ENCODE peak calls at places on chromosomes 5 and 9, in eight cellular contexts. One of them, this sample, is unnamed.

GRCh38 chr5:139402561-139403158 is 1.2 kb downstream of the SPATA24 start:
- DNase-seq in colonic mucosa: no peak
- DNase-seq in GM12865: peak
- DNase-seq in stimulated activated CD8-positive, alpha-beta memory T cell treated with anti-CD3 and anti-CD28 coated beads, Interleukin-2, amount 100 ng/mL, for 48 hours: no peak
- DNase-seq in GF-D8: no peak
- DNase-seq in OCI-M1: peak
- DNase-seq in fibroblast of mammary gland: no peak
- DNase-seq in retinal pigment epithelial cell: no peak
- DNase-seq in this sample: no peak

GRCh38 chr9:132384376-132384775 is 22.3 kb downstream of the TTF1 start:
- DNase-seq in fibroblast of mammary gland: no peak
- DNase-seq in stimulated activated CD8-positive, alpha-beta memory T cell treated with anti-CD3 and anti-CD28 coated beads, Interleukin-2, amount 100 ng/mL, for 48 hours: no peak
- DNase-seq in GF-D8: no peak
- DNase-seq in GM12865: peak
- DNase-seq in retinal pigment epithelial cell: no peak
- DNase-seq in OCI-M1: no peak
- DNase-seq in colonic mucosa: no peak
- DNase-seq in this sample: no peak

GRCh38 chr5:116575635-116576042 is 1.0 kb upstream of the SEMA6A start:
- DNase-seq in stimulated activated CD8-positive, alpha-beta memory T cell treated with anti-CD3 and anti-CD28 coated beads, Interleukin-2, amount 100 ng/mL, for 48 hours: no peak
- DNase-seq in GF-D8: no peak
- DNase-seq in colonic mucosa: peak
- DNase-seq in fibroblast of mammary gland: no peak
- DNase-seq in OCI-M1: no peak
- DNase-seq in retinal pigment epithelial cell: no peak
- DNase-seq in GM12865: peak
- DNase-seq in this sample: no peak

GRCh38 chr5:89473196-89473595 is 590.2 kb upstream of the MEF2C start:
- DNase-seq in GF-D8: no peak
- DNase-seq in GM12865: no peak
- DNase-seq in fibroblast of mammary gland: peak
- DNase-seq in colonic mucosa: no peak
- DNase-seq in stimulated activated CD8-positive, alpha-beta memory T cell treated with anti-CD3 and anti-CD28 coated beads, Interleukin-2, amount 100 ng/mL, for 48 hours: no peak
- DNase-seq in retinal pigment epithelial cell: no peak
- DNase-seq in OCI-M1: no peak
- DNase-seq in this sample: no peak

GRCh38 chr5:181037365-181037861 is 2.7 kb upstream of the BTNL9 start:
- DNase-seq in OCI-M1: no peak
- DNase-seq in retinal pigment epithelial cell: no peak
- DNase-seq in GF-D8: no peak
- DNase-seq in fibroblast of mammary gland: no peak
- DNase-seq in colonic mucosa: no peak
- DNase-seq in stimulated activated CD8-positive, alpha-beta memory T cell treated with anti-CD3 and anti-CD28 coated beads, Interleukin-2, amount 100 ng/mL, for 48 hours: no peak
- DNase-seq in GM12865: peak
- DNase-seq in this sample: no peak

GRCh38 chr5:167945542-167946384 is 345.7 kb upstream of the WWC1 start:
- DNase-seq in GM12865: no peak
- DNase-seq in OCI-M1: no peak
- DNase-seq in GF-D8: no peak
- DNase-seq in fibroblast of mammary gland: peak
- DNase-seq in colonic mucosa: no peak
- DNase-seq in retinal pigment epithelial cell: no peak
- DNase-seq in stimulated activated CD8-positive, alpha-beta memory T cell treated with anti-CD3 and anti-CD28 coated beads, Interleukin-2, amount 100 ng/mL, for 48 hours: no peak
- DNase-seq in this sample: no peak

GRCh38 chr5:131393498-131393968 is 129.7 kb downstream of the CDC42SE2 start:
- DNase-seq in GF-D8: no peak
- DNase-seq in GM12865: no peak
- DNase-seq in stimulated activated CD8-positive, alpha-beta memory T cell treated with anti-CD3 and anti-CD28 coated beads, Interleukin-2, amount 100 ng/mL, for 48 hours: no peak
- DNase-seq in fibroblast of mammary gland: peak
- DNase-seq in retinal pigment epithelial cell: no peak
- DNase-seq in OCI-M1: no peak
- DNase-seq in colonic mucosa: no peak
- DNase-seq in this sample: no peak

GRCh38 chr5:83914662-83915418 is 194.2 kb upstream of the HAPLN1 start:
- DNase-seq in GF-D8: no peak
- DNase-seq in OCI-M1: no peak
- DNase-seq in fibroblast of mammary gland: no peak
- DNase-seq in colonic mucosa: no peak
- DNase-seq in retinal pigment epithelial cell: no peak
- DNase-seq in stimulated activated CD8-positive, alpha-beta memory T cell treated with anti-CD3 and anti-CD28 coated beads, Interleukin-2, amount 100 ng/mL, for 48 hours: no peak
- DNase-seq in GM12865: no peak
- DNase-seq in this sample: no peak

GRCh38 chr5:32223972-32224608 is 50.0 kb upstream of the GOLPH3 start:
- DNase-seq in fibroblast of mammary gland: peak
- DNase-seq in colonic mucosa: no peak
- DNase-seq in stimulated activated CD8-positive, alpha-beta memory T cell treated with anti-CD3 and anti-CD28 coated beads, Interleukin-2, amount 100 ng/mL, for 48 hours: no peak
- DNase-seq in retinal pigment epithelial cell: peak
- DNase-seq in GF-D8: no peak
- DNase-seq in OCI-M1: no peak
- DNase-seq in GM12865: no peak
- DNase-seq in this sample: no peak

GRCh38 chr5:72611111-72611724 is 104.0 kb upstream of the ZNF366 start:
- DNase-seq in colonic mucosa: peak
- DNase-seq in GF-D8: peak
- DNase-seq in OCI-M1: peak
- DNase-seq in retinal pigment epithelial cell: peak
- DNase-seq in fibroblast of mammary gland: peak
- DNase-seq in stimulated activated CD8-positive, alpha-beta memory T cell treated with anti-CD3 and anti-CD28 coated beads, Interleukin-2, amount 100 ng/mL, for 48 hours: peak
- DNase-seq in GM12865: peak
- DNase-seq in this sample: no peak

GRCh38 chr5:74576941-74577456 is 63.5 kb downstream of the ENC1 start:
- DNase-seq in retinal pigment epithelial cell: no peak
- DNase-seq in stimulated activated CD8-positive, alpha-beta memory T cell treated with anti-CD3 and anti-CD28 coated beads, Interleukin-2, amount 100 ng/mL, for 48 hours: no peak
- DNase-seq in colonic mucosa: peak
- DNase-seq in GF-D8: no peak
- DNase-seq in GM12865: peak
- DNase-seq in fibroblast of mammary gland: peak
- DNase-seq in OCI-M1: peak
- DNase-seq in this sample: no peak

GRCh38 chr9:129640086-129640870 is 1.7 kb downstream of the ASB6 start:
- DNase-seq in GM12865: no peak
- DNase-seq in GF-D8: no peak
- DNase-seq in OCI-M1: no peak
- DNase-seq in fibroblast of mammary gland: peak
- DNase-seq in stimulated activated CD8-positive, alpha-beta memory T cell treated with anti-CD3 and anti-CD28 coated beads, Interleukin-2, amount 100 ng/mL, for 48 hours: no peak
- DNase-seq in retinal pigment epithelial cell: peak
- DNase-seq in colonic mucosa: no peak
- DNase-seq in this sample: peak

GRCh38 chr9:136476369-136477150 is 6.3 kb downstream of the SEC16A start:
- DNase-seq in OCI-M1: no peak
- DNase-seq in stimulated activated CD8-positive, alpha-beta memory T cell treated with anti-CD3 and anti-CD28 coated beads, Interleukin-2, amount 100 ng/mL, for 48 hours: no peak
- DNase-seq in GM12865: no peak
- DNase-seq in fibroblast of mammary gland: no peak
- DNase-seq in colonic mucosa: no peak
- DNase-seq in GF-D8: no peak
- DNase-seq in retinal pigment epithelial cell: no peak
- DNase-seq in this sample: no peak

GRCh38 chr5:43482490-43483064 is 1.1 kb downstream of the TMEM267 start:
- DNase-seq in fibroblast of mammary gland: no peak
- DNase-seq in retinal pigment epithelial cell: no peak
- DNase-seq in stimulated activated CD8-positive, alpha-beta memory T cell treated with anti-CD3 and anti-CD28 coated beads, Interleukin-2, amount 100 ng/mL, for 48 hours: no peak
- DNase-seq in GF-D8: no peak
- DNase-seq in colonic mucosa: no peak
- DNase-seq in OCI-M1: peak
- DNase-seq in GM12865: no peak
- DNase-seq in this sample: no peak

GRCh38 chr5:158384535-158385421 is 525.8 kb upstream of the CLINT1 start:
- DNase-seq in fibroblast of mammary gland: peak
- DNase-seq in stimulated activated CD8-positive, alpha-beta memory T cell treated with anti-CD3 and anti-CD28 coated beads, Interleukin-2, amount 100 ng/mL, for 48 hours: no peak
- DNase-seq in OCI-M1: no peak
- DNase-seq in GF-D8: no peak
- DNase-seq in GM12865: no peak
- DNase-seq in colonic mucosa: no peak
- DNase-seq in retinal pigment epithelial cell: peak
- DNase-seq in this sample: no peak

GRCh38 chr5:88438006-88438405 is 169.4 kb upstream of the TMEM161B start:
- DNase-seq in colonic mucosa: no peak
- DNase-seq in GF-D8: no peak
- DNase-seq in fibroblast of mammary gland: no peak
- DNase-seq in stimulated activated CD8-positive, alpha-beta memory T cell treated with anti-CD3 and anti-CD28 coated beads, Interleukin-2, amount 100 ng/mL, for 48 hours: no peak
- DNase-seq in OCI-M1: no peak
- DNase-seq in GM12865: no peak
- DNase-seq in retinal pigment epithelial cell: peak
- DNase-seq in this sample: no peak

GRCh38 chr9:118170032-118170955 is 466.1 kb downstream of the TLR4 start:
- DNase-seq in fibroblast of mammary gland: peak
- DNase-seq in GM12865: peak
- DNase-seq in stimulated activated CD8-positive, alpha-beta memory T cell treated with anti-CD3 and anti-CD28 coated beads, Interleukin-2, amount 100 ng/mL, for 48 hours: no peak
- DNase-seq in GF-D8: no peak
- DNase-seq in OCI-M1: peak
- DNase-seq in retinal pigment epithelial cell: peak
- DNase-seq in colonic mucosa: peak
- DNase-seq in this sample: no peak

GRCh38 chr5:148469446-148470062 is 85.8 kb downstream of the FBXO38 start:
- DNase-seq in stimulated activated CD8-positive, alpha-beta memory T cell treated with anti-CD3 and anti-CD28 coated beads, Interleukin-2, amount 100 ng/mL, for 48 hours: no peak
- DNase-seq in OCI-M1: no peak
- DNase-seq in GF-D8: no peak
- DNase-seq in colonic mucosa: no peak
- DNase-seq in fibroblast of mammary gland: peak
- DNase-seq in GM12865: no peak
- DNase-seq in retinal pigment epithelial cell: peak
- DNase-seq in this sample: no peak

GRCh38 chr5:1494780-1495524 is 28.8 kb downstream of the LPCAT1 start:
- DNase-seq in GF-D8: peak
- DNase-seq in OCI-M1: no peak
- DNase-seq in fibroblast of mammary gland: no peak
- DNase-seq in colonic mucosa: peak
- DNase-seq in stimulated activated CD8-positive, alpha-beta memory T cell treated with anti-CD3 and anti-CD28 coated beads, Interleukin-2, amount 100 ng/mL, for 48 hours: no peak
- DNase-seq in retinal pigment epithelial cell: no peak
- DNase-seq in GM12865: peak
- DNase-seq in this sample: no peak